ENCODE peak calls at places on chromosome 17, in four cellular contexts. One of them, this sample, is unnamed.

GRCh38 chr17:17960500-17961050 is 11.6 kb downstream of the TOM1L2 start:
- DNase-seq in SK-N-SH: no peak
- DNase-seq in HepG2: no peak
- DNase-seq in K562: no peak
- DNase-seq in this sample: no peak

GRCh38 chr17:63626551-63627228 is 4.5 kb downstream of the MAP3K3 start:
- DNase-seq in SK-N-SH: no peak
- DNase-seq in HepG2: no peak
- DNase-seq in K562: no peak
- DNase-seq in this sample: no peak

GRCh38 chr17:7835818-7836595 is 2.0 kb downstream of the KDM6B start:
- DNase-seq in SK-N-SH: peak
- DNase-seq in HepG2: peak
- DNase-seq in K562: no peak
- DNase-seq in this sample: no peak

GRCh38 chr17:27846042-27846655 is 45.8 kb upstream of the NOS2 start:
- DNase-seq in SK-N-SH: no peak
- DNase-seq in HepG2: no peak
- DNase-seq in K562: no peak
- DNase-seq in this sample: no peak

GRCh38 chr17:72592242-72592966 is 471.6 kb downstream of the SOX9 start:
- DNase-seq in SK-N-SH: peak
- DNase-seq in HepG2: peak
- DNase-seq in K562: peak
- DNase-seq in this sample: peak

GRCh38 chr17:45385331-45385997 is 47.2 kb downstream of the ARHGAP27 start:
- DNase-seq in SK-N-SH: peak
- DNase-seq in HepG2: peak
- DNase-seq in K562: peak
- DNase-seq in this sample: peak

GRCh38 chr17:62891659-62892058 is 74.4 kb upstream of the TANC2 start:
- DNase-seq in SK-N-SH: no peak
- DNase-seq in HepG2: no peak
- DNase-seq in K562: no peak
- DNase-seq in this sample: no peak

GRCh38 chr17:81706757-81707624 is 3.8 kb downstream of the MRPL12 start:
- DNase-seq in SK-N-SH: no peak
- DNase-seq in HepG2: no peak
- DNase-seq in K562: no peak
- DNase-seq in this sample: no peak

GRCh38 chr17:5785343-5785742 is 201.0 kb upstream of the NLRP1 start:
- DNase-seq in SK-N-SH: no peak
- DNase-seq in HepG2: no peak
- DNase-seq in K562: no peak
- DNase-seq in this sample: no peak

GRCh38 chr17:20935740-20936139 is 107.1 kb downstream of the USP22 start:
- DNase-seq in SK-N-SH: no peak
- DNase-seq in HepG2: no peak
- DNase-seq in K562: no peak
- DNase-seq in this sample: no peak

GRCh38 chr17:13786000-13786598 is 184.4 kb upstream of the HS3ST3A1 start:
- DNase-seq in SK-N-SH: no peak
- DNase-seq in HepG2: no peak
- DNase-seq in K562: no peak
- DNase-seq in this sample: no peak

GRCh38 chr17:38608648-38609047 is 2.9 kb upstream of the SRCIN1 start:
- DNase-seq in SK-N-SH: no peak
- DNase-seq in HepG2: no peak
- DNase-seq in K562: no peak
- DNase-seq in this sample: no peak

GRCh38 chr17:16934836-16935235 is 37.1 kb downstream of the TNFRSF13B start:
- DNase-seq in SK-N-SH: no peak
- DNase-seq in HepG2: no peak
- DNase-seq in K562: no peak
- DNase-seq in this sample: no peak

GRCh38 chr17:29378495-29378894 is 11.7 kb upstream of the TAOK1 start:
- DNase-seq in SK-N-SH: no peak
- DNase-seq in HepG2: no peak
- DNase-seq in K562: no peak
- DNase-seq in this sample: no peak

GRCh38 chr17:63945851-63946439 is 13.8 kb upstream of the CD79B start:
- DNase-seq in SK-N-SH: no peak
- DNase-seq in HepG2: peak
- DNase-seq in K562: no peak
- DNase-seq in this sample: no peak

GRCh38 chr17:70882504-70882903 is 713.2 kb downstream of the KCNJ2 start:
- DNase-seq in SK-N-SH: no peak
- DNase-seq in HepG2: no peak
- DNase-seq in K562: no peak
- DNase-seq in this sample: no peak

GRCh38 chr17:80780381-80781187 is 211.1 kb upstream of the CHMP6 start:
- DNase-seq in SK-N-SH: no peak
- DNase-seq in HepG2: no peak
- DNase-seq in K562: no peak
- DNase-seq in this sample: no peak

GRCh38 chr17:72166040-72166439 is 45.2 kb downstream of the SOX9 start:
- DNase-seq in SK-N-SH: no peak
- DNase-seq in HepG2: peak
- DNase-seq in K562: no peak
- DNase-seq in this sample: no peak

GRCh38 chr17:40321502-40322416 is 12.8 kb downstream of the RARA start:
- DNase-seq in SK-N-SH: no peak
- DNase-seq in HepG2: no peak
- DNase-seq in K562: peak
- DNase-seq in this sample: no peak

GRCh38 chr17:77281024-77281903 is 140.5 kb downstream of the SEC14L1 start:
- DNase-seq in SK-N-SH: peak
- DNase-seq in HepG2: peak
- DNase-seq in K562: peak
- DNase-seq in this sample: no peak

GRCh38 chr17:51050291-51051033 is 70.2 kb downstream of the SPAG9 start:
- DNase-seq in SK-N-SH: no peak
- DNase-seq in HepG2: no peak
- DNase-seq in K562: no peak
- DNase-seq in this sample: no peak

GRCh38 chr17:43014946-43015519 is 7.2 kb downstream of the VAT1 start:
- DNase-seq in SK-N-SH: no peak
- DNase-seq in HepG2: no peak
- DNase-seq in K562: no peak
- DNase-seq in this sample: no peak

GRCh38 chr17:76643553-76644148 is at the start of gene ST6GALNAC1:
- DNase-seq in SK-N-SH: no peak
- DNase-seq in HepG2: no peak
- DNase-seq in K562: peak
- DNase-seq in this sample: no peak

GRCh38 chr17:76476736-76477135 is 9.3 kb downstream of the AANAT start:
- DNase-seq in SK-N-SH: no peak
- DNase-seq in HepG2: no peak
- DNase-seq in K562: no peak
- DNase-seq in this sample: no peak

GRCh38 chr17:7323731-7324437 is 5.3 kb downstream of the NEURL4 start:
- DNase-seq in SK-N-SH: peak
- DNase-seq in HepG2: no peak
- DNase-seq in K562: peak
- DNase-seq in this sample: no peak

GRCh38 chr17:62713096-62713870 is 85.8 kb downstream of the MRC2 start:
- DNase-seq in SK-N-SH: no peak
- DNase-seq in HepG2: no peak
- DNase-seq in K562: no peak
- DNase-seq in this sample: no peak

GRCh38 chr17:82138511-82138992 is 40.5 kb upstream of the FASN start:
- DNase-seq in SK-N-SH: peak
- DNase-seq in HepG2: no peak
- DNase-seq in K562: no peak
- DNase-seq in this sample: no peak

GRCh38 chr17:81067331-81067730 is 32.4 kb downstream of the BAIAP2 start:
- DNase-seq in SK-N-SH: peak
- DNase-seq in HepG2: no peak
- DNase-seq in K562: no peak
- DNase-seq in this sample: no peak

GRCh38 chr17:7842950-7843535 is 9.0 kb downstream of the KDM6B start:
- DNase-seq in SK-N-SH: no peak
- DNase-seq in HepG2: peak
- DNase-seq in K562: peak
- DNase-seq in this sample: no peak

GRCh38 chr17:45715787-45716186 is 68.3 kb upstream of the CRHR1 start:
- DNase-seq in SK-N-SH: no peak
- DNase-seq in HepG2: no peak
- DNase-seq in K562: no peak
- DNase-seq in this sample: no peak

GRCh38 chr17:76053230-76054111 is 18.8 kb downstream of the SRP68 start:
- DNase-seq in SK-N-SH: no peak
- DNase-seq in HepG2: no peak
- DNase-seq in K562: peak
- DNase-seq in this sample: peak

GRCh38 chr17:83126275-83126930 is 47.0 kb downstream of the METRNL start:
- DNase-seq in SK-N-SH: no peak
- DNase-seq in HepG2: no peak
- DNase-seq in K562: peak
- DNase-seq in this sample: no peak

GRCh38 chr17:61284174-61284573 is 115.5 kb upstream of the TBX2 start:
- DNase-seq in SK-N-SH: no peak
- DNase-seq in HepG2: no peak
- DNase-seq in K562: no peak
- DNase-seq in this sample: no peak

GRCh38 chr17:82440377-82440981 is 10.1 kb downstream of the CYBC1 start:
- DNase-seq in SK-N-SH: no peak
- DNase-seq in HepG2: no peak
- DNase-seq in K562: no peak
- DNase-seq in this sample: no peak

GRCh38 chr17:19753661-19754463 is 5.8 kb upstream of the ALDH3A1 start:
- DNase-seq in SK-N-SH: no peak
- DNase-seq in HepG2: no peak
- DNase-seq in K562: no peak
- DNase-seq in this sample: peak

GRCh38 chr17:35742896-35743477 is 10.1 kb downstream of the GAS2L2 start:
- DNase-seq in SK-N-SH: peak
- DNase-seq in HepG2: no peak
- DNase-seq in K562: no peak
- DNase-seq in this sample: no peak

GRCh38 chr17:35742496-35742895 is 10.5 kb downstream of the GAS2L2 start:
- DNase-seq in SK-N-SH: no peak
- DNase-seq in HepG2: no peak
- DNase-seq in K562: no peak
- DNase-seq in this sample: no peak

GRCh38 chr17:35738519-35739133 is 7.2 kb downstream of the RASL10B start:
- DNase-seq in SK-N-SH: no peak
- DNase-seq in HepG2: no peak
- DNase-seq in K562: no peak
- DNase-seq in this sample: no peak

GRCh38 chr17:35740216-35740615 is 8.8 kb downstream of the RASL10B start:
- DNase-seq in SK-N-SH: no peak
- DNase-seq in HepG2: no peak
- DNase-seq in K562: no peak
- DNase-seq in this sample: no peak

DNA sequence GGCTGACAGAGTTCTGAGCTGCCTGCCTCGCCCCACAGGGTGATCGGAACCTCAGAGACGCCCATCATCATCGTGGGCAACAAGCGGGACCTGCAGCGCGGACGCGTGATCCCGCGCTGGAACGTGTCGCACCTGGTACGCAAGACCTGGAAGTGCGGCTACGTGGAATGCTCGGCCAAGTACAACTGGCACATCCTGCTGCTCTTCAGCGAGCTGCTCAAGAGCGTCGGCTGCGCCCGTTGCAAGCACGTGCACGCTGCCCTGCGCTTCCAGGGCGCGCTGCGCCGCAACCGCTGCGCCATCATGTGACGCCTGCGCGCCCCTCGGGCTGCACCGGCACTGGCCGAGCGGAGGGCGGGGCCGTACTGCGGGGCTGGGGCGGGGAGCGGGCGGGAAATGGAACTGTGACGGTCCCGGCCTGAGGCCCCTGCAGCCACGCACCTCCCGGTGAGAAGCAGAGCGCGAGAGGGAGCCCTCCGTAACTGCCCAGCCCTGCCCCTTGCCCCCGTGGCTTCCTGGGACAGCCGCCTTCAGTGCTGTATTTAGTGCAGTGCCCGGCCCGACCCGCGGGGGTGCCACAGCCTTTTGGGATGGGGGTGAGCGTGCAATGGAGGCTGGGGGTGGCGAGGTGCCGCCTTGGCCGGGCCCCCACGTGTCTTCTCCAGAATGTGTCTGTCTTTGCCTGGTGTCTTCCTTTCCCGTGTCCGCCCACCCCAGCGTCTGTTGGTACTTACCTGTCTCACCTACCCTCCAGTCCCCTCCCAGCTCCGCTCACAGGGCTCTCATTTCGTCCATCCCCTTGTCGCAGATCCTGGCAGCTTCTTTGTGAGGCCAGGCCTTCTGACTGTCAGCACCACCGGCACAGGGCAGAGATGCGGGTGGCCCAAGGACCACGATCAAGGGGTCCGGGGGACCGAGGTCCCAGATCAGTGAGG is 9.8 kb downstream of the RASL10B start:
- DNase-seq in SK-N-SH: peak
- DNase-seq in HepG2: no peak
- DNase-seq in K562: peak
- DNase-seq in this sample: no peak
- TF ChIP-seq SIN3A in SK-N-SH: no peak
- TF ChIP-seq SIN3A in HepG2: no peak
- TF ChIP-seq SIN3A in K562: no peak
- TF ChIP-seq SIN3A in this sample: no peak

DNA sequence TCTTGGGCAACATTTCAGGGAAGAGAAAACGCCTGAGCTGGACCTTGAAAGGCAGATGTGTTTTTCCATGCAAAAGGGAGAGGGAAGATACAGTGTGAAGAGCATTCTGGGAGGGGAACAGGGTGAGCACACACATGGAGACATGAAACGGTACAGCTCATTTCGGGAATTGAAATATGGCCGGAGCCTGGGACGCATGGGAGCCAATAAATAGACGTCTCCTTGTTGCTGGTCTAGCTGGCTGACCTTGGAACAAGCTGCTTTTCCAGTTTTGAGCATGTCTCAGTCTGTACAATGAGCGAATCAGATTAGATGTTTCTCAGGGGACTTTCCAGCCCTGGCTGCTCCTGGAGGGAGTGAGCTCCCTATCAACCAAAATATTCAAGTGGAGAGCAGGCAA is 63.6 kb downstream of the ASIC2 start:
- DNase-seq in SK-N-SH: no peak
- DNase-seq in HepG2: no peak
- DNase-seq in K562: no peak
- DNase-seq in this sample: no peak
- TF ChIP-seq ELF1 in SK-N-SH: no peak
- TF ChIP-seq ELF1 in HepG2: no peak
- TF ChIP-seq ELF1 in K562: no peak
- TF ChIP-seq ELF1 in this sample: no peak

DNA sequence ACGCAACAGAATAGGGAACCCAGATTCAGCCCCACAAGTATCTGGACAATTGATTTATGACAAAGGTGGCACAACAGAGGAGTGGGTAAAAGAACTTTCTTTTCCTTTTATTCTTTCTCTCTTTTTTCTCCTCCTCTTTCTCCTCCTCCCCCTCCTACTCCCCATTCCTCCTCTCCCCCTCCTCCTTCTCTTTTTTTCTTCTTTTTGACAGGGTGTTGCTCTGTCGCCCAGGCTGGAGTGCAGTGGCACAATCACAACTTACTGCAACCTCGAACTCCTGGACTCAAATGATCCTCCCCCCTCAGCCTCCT is 16.1 kb downstream of the GNGT2 start:
- DNase-seq in SK-N-SH: no peak
- DNase-seq in HepG2: no peak
- DNase-seq in K562: no peak
- DNase-seq in this sample: no peak
- TF ChIP-seq SIN3A in SK-N-SH: no peak
- TF ChIP-seq SIN3A in HepG2: no peak
- TF ChIP-seq SIN3A in K562: no peak
- TF ChIP-seq SIN3A in this sample: no peak

GRCh38 chr17:2174048-2174447 is 119.1 kb downstream of the HIC1 start:
- DNase-seq in SK-N-SH: no peak
- DNase-seq in HepG2: no peak
- DNase-seq in K562: no peak
- DNase-seq in this sample: no peak
- TF ChIP-seq ELF1 in SK-N-SH: no peak
- TF ChIP-seq ELF1 in HepG2: no peak
- TF ChIP-seq ELF1 in K562: no peak
- TF ChIP-seq ELF1 in this sample: no peak